ENCODE peak calls at places on chromosome 16, in nine cellular contexts. K is GOT3; N is RWPE1; U is NCI-H774; F is activated CD8-positive, alpha-beta memory T cell treated with anti-CD3 and anti-CD28 coated beads, Interleukin-2, amount 10 ng/mL, durations not matched to agents 7 days and 5 days; Z is activated naive CD4-positive, alpha-beta T cell; E is NCI-H1417; J is Right ventricle myocardium superior; P is iris pigment epithelial cell. X is an unnamed sample.

GRCh38 chr16:51465026-51465425 is 314.0 kb upstream of the SALL1 start:
- DNase-seq in F (no peak), J (no peak), N (no peak), Z (no peak), P (peak; percentile 24), U (no peak), E (no peak), K (no peak), X (peak; percentile 43)

GRCh38 chr16:14309906-14310305 is 238.8 kb downstream of the MRTFB start:
- DNase-seq in U (no peak), J (no peak), N (peak; percentile 75), Z (no peak), E (no peak), P (peak; percentile 79), K (no peak), F (no peak), X (peak; percentile 86)

GRCh38 chr16:79509221-79509631 is 91.3 kb downstream of the MAF start:
- DNase-seq in N (no peak), F (no peak), K (no peak), Z (no peak), U (no peak), P (no peak), J (peak; percentile 62), E (peak; percentile 8), X (no peak)

GRCh38 chr16:8863594-8864424 is 5.0 kb downstream of the CARHSP1 start:
- DNase-seq in F (no peak), Z (no peak), U (no peak), P (no peak), N (no peak), E (no peak), J (peak; percentile 75), K (no peak), X (no peak)

GRCh38 chr16:84718-85452 is 6.9 kb downstream of the MPG start:
- DNase-seq in U (peak; percentile 18), P (peak; percentile 93), F (peak; percentile 89), N (peak; percentile 66), E (peak; percentile 65), K (peak; percentile 62), Z (no peak), J (peak; percentile 73), X (peak; percentile 93)

GRCh38 chr16:57409065-57409464 is 4.5 kb downstream of the CCL17 start:
- DNase-seq in K (no peak), Z (no peak), J (no peak), E (no peak), N (no peak), P (no peak), F (no peak), U (no peak), X (no peak)

GRCh38 chr16:56226840-56227525 is 35.7 kb downstream of the GNAO1 start:
- DNase-seq in N (no peak), K (no peak), E (no peak), F (no peak), P (no peak), U (no peak), Z (no peak), J (no peak), X (no peak)

GRCh38 chr16:78060295-78060694 is 37.9 kb downstream of the CLEC3A start:
- DNase-seq in N (no peak), F (no peak), E (no peak), U (no peak), P (no peak), J (no peak), Z (no peak), K (no peak), X (no peak)

GRCh38 chr16:8697965-8698364 is 23.5 kb downstream of the ABAT start:
- DNase-seq in E (no peak), F (no peak), Z (no peak), P (no peak), U (no peak), J (no peak), N (no peak), K (no peak), X (no peak)

GRCh38 chr16:85746431-85747227 is 4.3 kb downstream of the C16orf74 start:
- DNase-seq in P (peak; percentile 38), F (no peak), K (no peak), J (no peak), U (no peak), Z (no peak), N (peak; percentile 92), E (no peak), X (peak; percentile 71)

GRCh38 chr16:57668259-57668563 is at the start of gene ADGRG3:
- DNase-seq in U (no peak), P (no peak), J (no peak), Z (no peak), K (no peak), N (no peak), E (no peak), F (no peak), X (no peak)

GRCh38 chr16:67546761-67547422 is 15.4 kb upstream of the CTCF start:
- DNase-seq in P (peak; percentile 40), Z (peak; percentile 74), K (no peak), U (no peak), J (peak; percentile 85), E (peak; percentile 38), N (peak; percentile 77), F (peak; percentile 81), X (peak; percentile 75)

GRCh38 chr16:67697407-67697806 is 21.7 kb downstream of the GFOD2 start:
- DNase-seq in K (no peak), J (no peak), E (no peak), F (no peak), Z (no peak), P (no peak), N (no peak), U (no peak), X (no peak)

GRCh38 chr16:14509675-14510132 is 120.4 kb downstream of the PARN start:
- DNase-seq in U (no peak), N (no peak), F (no peak), P (peak; percentile 56), Z (no peak), E (no peak), K (no peak), J (no peak), X (no peak)

GRCh38 chr16:71628810-71629209 is 2.8 kb downstream of the MARVELD3 start:
- DNase-seq in P (peak; percentile 29), U (no peak), J (no peak), Z (no peak), K (no peak), F (no peak), E (no peak), N (no peak), X (peak; percentile 10)

GRCh38 chr16:80973991-80974390 is 32.7 kb downstream of the CMC2 start:
- DNase-seq in E (no peak), J (no peak), F (no peak), K (no peak), P (peak; percentile 85), N (peak; percentile 12), Z (no peak), U (no peak), X (peak; percentile 52)